ENCODE peak calls at places on chromosomes 11 and 22, in five cellular contexts. K, A, D, V and I are unnamed samples.

GRCh38 chr22:44665115-44665514 is 36.9 kb upstream of the PRR5 start:
- DNase-seq in K (no peak), A (peak; percentile 72), D (no peak), V (no peak), I (no peak)

GRCh38 chr11:22130462-22131053 is 62.3 kb upstream of the ANO5 start:
- DNase-seq in K (no peak), A (peak; percentile 24), D (no peak), V (no peak), I (peak; percentile 1)

GRCh38 chr11:11998091-11998781 is 10.2 kb downstream of the DKK3 start:
- DNase-seq in K (peak; percentile 92), A (peak; percentile 23), D (peak; percentile 96), V (peak; percentile 69), I (no peak)

GRCh38 chr11:68976563-68976962 is 4.2 kb downstream of the MRGPRD start:
- DNase-seq in K (no peak), A (no peak), D (no peak), V (no peak), I (no peak)

GRCh38 chr11:120248551-120249278 is 8.8 kb downstream of the POU2F3 start:
- DNase-seq in K (peak; percentile 66), A (peak; percentile 71), D (peak; percentile 71), V (no peak), I (no peak)

GRCh38 chr11:116397556-116398167 is 375.1 kb downstream of the BUD13 start:
- DNase-seq in K (no peak), A (no peak), D (peak; percentile 30), V (no peak), I (no peak)

GRCh38 chr11:50071584-50072225 is 39.0 kb downstream of the OR4C45 start:
- DNase-seq in K (no peak), A (no peak), D (no peak), V (no peak), I (no peak)

GRCh38 chr11:19116971-19117759 is at the start of gene ZDHHC13:
- DNase-seq in K (peak; percentile 84), A (peak; percentile 93), D (peak; percentile 89), V (peak; percentile 70), I (peak; percentile 95)

GRCh38 chr22:22684605-22685561 is 40.5 kb downstream of the GGTLC2 start:
- DNase-seq in K (peak; percentile 42), A (peak; percentile 48), D (peak; percentile 47), V (peak; percentile 57), I (peak; percentile 86)

GRCh38 chr22:37279469-37279868 is 2.8 kb upstream of the CYTH4 start:
- DNase-seq in K (peak; percentile 15), A (peak; percentile 96), D (peak; percentile 81), V (no peak), I (peak; percentile 49)

GRCh38 chr11:93344855-93345333 is 14.4 kb downstream of the DEUP1 start:
- DNase-seq in K (no peak), A (no peak), D (no peak), V (no peak), I (no peak)

GRCh38 chr22:42654696-42655095 is 5.5 kb upstream of the CYB5R3 start:
- DNase-seq in K (no peak), A (no peak), D (no peak), V (no peak), I (no peak)
- H3K4me3 ChIP-seq in K (no peak overlapping the region), A (no peak overlapping the region), D (no peak overlapping the region), V (no peak overlapping the region), I (no peak overlapping the region)

DNA sequence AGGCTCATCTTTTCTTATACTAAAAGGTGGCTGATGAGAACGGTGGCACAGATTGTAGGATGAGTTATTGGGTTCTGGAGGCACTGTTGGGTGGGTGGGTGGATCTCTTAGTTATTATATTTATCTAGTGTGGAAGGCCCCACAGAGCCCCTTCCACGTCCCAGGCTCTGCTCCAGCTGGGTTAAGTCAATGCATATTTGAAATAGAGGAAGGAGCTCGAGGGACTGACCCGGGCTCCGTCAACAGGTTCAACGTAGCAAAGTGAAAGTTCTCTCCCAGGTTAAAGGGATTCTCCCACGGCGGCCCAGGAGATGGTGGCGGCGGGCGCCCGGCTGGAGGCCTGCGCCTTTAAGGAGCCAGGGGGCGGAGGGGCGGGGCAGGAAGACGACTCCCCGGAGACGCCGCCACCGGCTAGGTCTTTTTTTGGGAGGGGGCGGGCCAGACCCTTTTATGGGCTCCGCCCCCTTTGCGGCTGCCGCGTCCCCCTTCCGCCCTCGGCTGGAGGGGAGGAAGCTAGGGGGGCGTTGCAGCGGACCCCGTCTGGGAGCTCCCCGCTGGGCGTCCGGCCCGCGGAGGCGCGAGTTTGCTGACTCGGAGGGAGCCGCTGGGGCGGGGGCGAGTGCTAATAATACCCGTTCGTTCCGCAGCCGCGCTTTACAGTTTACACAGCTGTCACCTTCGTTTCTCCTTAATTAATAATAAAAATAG is 1.5 kb upstream of the INPPL1 start:
- DNase-seq in K (peak; percentile 97), A (peak; percentile 99), D (peak; percentile 93), V (peak; percentile 76), I (peak; percentile 99)
- H3K4me3 ChIP-seq in K (peak overlapping the region; percentile 73), A (peak overlapping the region; percentile 59), D (peak overlapping the region; percentile 69), V (peak overlapping the region; percentile 83), I (peak overlapping the region; percentile 77)

DNA sequence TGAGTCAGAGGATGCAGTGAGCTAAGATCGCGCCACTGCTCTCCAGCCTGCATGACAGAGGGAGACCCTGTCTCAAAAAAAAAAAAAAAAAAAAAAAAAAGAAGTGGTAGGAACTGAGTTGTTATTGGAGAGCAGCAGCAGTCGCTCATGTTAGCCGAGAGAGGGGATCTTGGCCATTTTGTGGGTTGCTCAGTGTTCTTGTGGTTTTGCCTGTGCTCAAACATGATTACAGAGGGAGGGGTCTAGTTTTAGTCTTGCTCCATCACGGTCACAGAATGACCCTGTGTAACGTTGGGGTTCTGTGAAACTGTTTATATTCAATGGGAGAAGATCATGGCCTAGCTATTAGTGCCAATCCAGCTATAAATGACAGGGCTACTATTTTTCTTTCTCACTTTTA is 1.9 kb downstream of the DPAGT1 start:
- DNase-seq in K (no peak), A (peak; percentile 59), D (no peak), V (no peak), I (no peak)
- H3K4me3 ChIP-seq in K (no peak overlapping the region), A (peak overlapping the region; percentile 79), D (no peak overlapping the region), V (no peak overlapping the region), I (peak overlapping the region; percentile 88)

DNA sequence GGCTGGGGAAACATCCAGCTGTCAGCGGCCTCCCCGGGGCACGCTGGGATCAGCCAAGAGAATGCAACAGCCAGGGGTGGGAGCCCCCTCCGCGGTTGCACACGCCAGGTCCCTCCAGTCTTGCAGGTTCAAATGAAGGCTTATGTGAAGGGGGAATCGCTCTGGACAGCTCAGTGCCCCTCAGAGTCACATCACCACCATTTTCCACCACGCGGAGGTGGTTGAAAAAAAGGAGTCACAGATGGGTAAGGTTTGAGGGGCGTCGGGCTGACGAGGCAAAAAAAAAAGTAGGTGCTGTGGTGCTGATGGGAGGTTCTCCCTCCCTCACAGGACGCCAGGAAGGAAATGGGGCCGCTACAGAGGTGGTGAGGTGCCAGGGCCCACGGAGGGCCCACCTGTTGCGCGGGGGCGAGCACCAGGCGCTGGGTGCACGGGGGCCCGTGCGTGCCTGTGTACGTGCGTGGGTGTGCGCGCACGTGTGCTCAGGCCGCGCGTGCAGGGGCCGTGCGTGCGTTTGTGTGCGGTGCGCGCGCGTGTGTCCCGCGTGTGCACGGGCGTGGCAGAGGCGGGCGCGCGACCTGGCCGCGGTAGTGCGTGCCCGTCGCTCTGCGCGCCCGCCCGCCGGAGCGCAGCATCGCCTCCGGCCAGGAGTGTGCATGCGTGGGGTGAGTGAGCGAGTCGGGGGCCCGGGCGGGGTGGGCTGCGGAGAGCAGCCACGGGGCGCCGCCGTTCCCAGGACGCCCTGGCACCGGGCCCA is 3.0 kb downstream of the PDGFB start:
- DNase-seq in K (no peak), A (no peak), D (no peak), V (no peak), I (no peak)
- H3K4me3 ChIP-seq in K (no peak overlapping the region), A (no peak overlapping the region), D (no peak overlapping the region), V (no peak overlapping the region), I (no peak overlapping the region)

GRCh38 chr11:2811206-2812091 is 74.1 kb downstream of the CDKN1C start:
- DNase-seq in K (no peak), A (no peak), D (no peak), V (no peak), I (no peak)
- H3K4me3 ChIP-seq in K (no peak overlapping the region), A (no peak overlapping the region), D (no peak overlapping the region), V (no peak overlapping the region), I (no peak overlapping the region)

GRCh38 chr11:127002669-127003259 is 2.2 kb upstream of the KIRREL3 start:
- DNase-seq in K (no peak), A (no peak), D (no peak), V (no peak), I (no peak)
- H3K4me3 ChIP-seq in K (peak overlapping the region; percentile 34), A (no peak overlapping the region), D (no peak overlapping the region), V (peak overlapping the region; percentile 57), I (no peak overlapping the region)

GRCh38 chr11:35138058-35138457 is 913 bp upstream of the CD44 start:
- DNase-seq in K (no peak), A (no peak), D (peak; percentile 67), V (no peak), I (no peak)

GRCh38 chr11:35139883-35140282 is 912 bp downstream of the CD44 start:
- DNase-seq in K (no peak), A (peak; percentile 34), D (peak; percentile 46), V (no peak), I (no peak)

GRCh38 chr11:35136311-35136710 is 2.7 kb upstream of the CD44 start:
- DNase-seq in K (no peak), A (no peak), D (no peak), V (no peak), I (no peak)

GRCh38 chr11:35138949-35139881 is at the start of gene CD44:
- DNase-seq in K (peak; percentile 89), A (peak; percentile 88), D (peak; percentile 88), V (peak; percentile 73), I (no peak)

GRCh38 chr11:35138606-35138948 is 394 bp upstream of the CD44 start:
- DNase-seq in K (no peak), A (no peak), D (peak; percentile 51), V (no peak), I (no peak)
- H3K4me3 ChIP-seq in K (peak overlapping the region; percentile 98), A (peak overlapping the region; percentile 89), D (peak overlapping the region; percentile 97), V (peak overlapping the region; percentile 98), I (no peak overlapping the region)

GRCh38 chr11:76785513-76785912 is 2.4 kb downstream of the TSKU start:
- DNase-seq in K (no peak), A (no peak), D (no peak), V (no peak), I (no peak)
- H3K4me3 ChIP-seq in K (peak overlapping the region; percentile 93), A (no peak overlapping the region), D (peak overlapping the region; percentile 84), V (peak overlapping the region; percentile 98), I (no peak overlapping the region)

GRCh38 chr11:109957000-109957399 is 136.2 kb upstream of the ZC3H12C start:
- DNase-seq in K (no peak), A (no peak), D (no peak), V (no peak), I (no peak)

GRCh38 chr11:109957601-109958000 is 135.6 kb upstream of the ZC3H12C start:
- DNase-seq in K (peak; percentile 4), A (no peak), D (no peak), V (no peak), I (no peak)

GRCh38 chr11:109956124-109956793 is 136.9 kb upstream of the ZC3H12C start:
- DNase-seq in K (no peak), A (no peak), D (no peak), V (no peak), I (peak; percentile 67)

GRCh38 chr11:109954534-109954933 is 138.7 kb upstream of the ZC3H12C start:
- DNase-seq in K (no peak), A (no peak), D (no peak), V (no peak), I (no peak)
- H3K4me3 ChIP-seq in K (no peak overlapping the region), A (no peak overlapping the region), D (no peak overlapping the region), V (no peak overlapping the region), I (no peak overlapping the region)